ENCODE peak calls at places on chromosomes 3 and 15, in five cellular contexts. One of them, this sample, is unnamed.

GRCh38 chr15:25170113-25170731 is 215.4 kb downstream of the SNRPN start:
- DNase-seq in CD4-positive, alpha-beta T cell: peak
- DNase-seq in Peyer's patch: peak
- DNase-seq in IMR-90: no peak
- DNase-seq in fibroblast of lung: no peak
- DNase-seq in this sample: peak

GRCh38 chr3:149639093-149639486 is 18.7 kb downstream of the WWTR1 start:
- DNase-seq in Peyer's patch: no peak
- DNase-seq in CD4-positive, alpha-beta T cell: no peak
- DNase-seq in fibroblast of lung: no peak
- DNase-seq in IMR-90: no peak
- DNase-seq in this sample: no peak

GRCh38 chr15:93124126-93124525 is 35.1 kb upstream of the RGMA start:
- DNase-seq in Peyer's patch: no peak
- DNase-seq in IMR-90: no peak
- DNase-seq in fibroblast of lung: no peak
- DNase-seq in CD4-positive, alpha-beta T cell: no peak
- DNase-seq in this sample: no peak

GRCh38 chr15:34318277-34319079 is 19.1 kb downstream of the SLC12A6 start:
- DNase-seq in CD4-positive, alpha-beta T cell: no peak
- DNase-seq in IMR-90: peak
- DNase-seq in fibroblast of lung: peak
- DNase-seq in Peyer's patch: peak
- DNase-seq in this sample: no peak

GRCh38 chr15:36472672-36473071 is 106.8 kb upstream of the CDIN1 start:
- DNase-seq in Peyer's patch: no peak
- DNase-seq in IMR-90: peak
- DNase-seq in CD4-positive, alpha-beta T cell: no peak
- DNase-seq in fibroblast of lung: peak
- DNase-seq in this sample: no peak

GRCh38 chr3:138433892-138434275 is 532 bp upstream of the ESYT3 start:
- DNase-seq in Peyer's patch: no peak
- DNase-seq in fibroblast of lung: no peak
- DNase-seq in CD4-positive, alpha-beta T cell: no peak
- DNase-seq in IMR-90: no peak
- DNase-seq in this sample: no peak

GRCh38 chr3:47016934-47017435 is 37.5 kb downstream of the NBEAL2 start:
- DNase-seq in Peyer's patch: peak
- DNase-seq in IMR-90: peak
- DNase-seq in CD4-positive, alpha-beta T cell: peak
- DNase-seq in fibroblast of lung: peak
- DNase-seq in this sample: no peak

GRCh38 chr3:13622356-13622755 is 73.4 kb downstream of the FBLN2 start:
- DNase-seq in fibroblast of lung: no peak
- DNase-seq in IMR-90: no peak
- DNase-seq in CD4-positive, alpha-beta T cell: no peak
- DNase-seq in Peyer's patch: no peak
- DNase-seq in this sample: peak

GRCh38 chr15:64870350-64870749 is 28.6 kb downstream of the PLEKHO2 start:
- DNase-seq in fibroblast of lung: no peak
- DNase-seq in Peyer's patch: no peak
- DNase-seq in IMR-90: no peak
- DNase-seq in CD4-positive, alpha-beta T cell: no peak
- DNase-seq in this sample: no peak

GRCh38 chr3:105365536-105366301 is 990 bp upstream of the ALCAM start:
- DNase-seq in CD4-positive, alpha-beta T cell: no peak
- DNase-seq in Peyer's patch: no peak
- DNase-seq in IMR-90: peak
- DNase-seq in fibroblast of lung: peak
- DNase-seq in this sample: no peak

GRCh38 chr3:12040902-12041301 is 36.7 kb downstream of the SYN2 start:
- DNase-seq in fibroblast of lung: no peak
- DNase-seq in CD4-positive, alpha-beta T cell: no peak
- DNase-seq in IMR-90: no peak
- DNase-seq in Peyer's patch: no peak
- DNase-seq in this sample: peak

GRCh38 chr15:38536201-38536676 is 28.4 kb downstream of the RASGRP1 start:
- DNase-seq in fibroblast of lung: peak
- DNase-seq in IMR-90: peak
- DNase-seq in CD4-positive, alpha-beta T cell: no peak
- DNase-seq in Peyer's patch: no peak
- DNase-seq in this sample: no peak

GRCh38 chr15:34119291-34119690 is 17.4 kb downstream of the PGBD4 start:
- DNase-seq in CD4-positive, alpha-beta T cell: no peak
- DNase-seq in fibroblast of lung: peak
- DNase-seq in IMR-90: no peak
- DNase-seq in Peyer's patch: no peak
- DNase-seq in this sample: no peak

GRCh38 chr3:2958553-2958952 is 151.6 kb downstream of the IL5RA start:
- DNase-seq in CD4-positive, alpha-beta T cell: no peak
- DNase-seq in fibroblast of lung: no peak
- DNase-seq in Peyer's patch: no peak
- DNase-seq in IMR-90: no peak
- DNase-seq in this sample: no peak

GRCh38 chr3:194404365-194405140 is 5.5 kb upstream of the GP5 start:
- DNase-seq in IMR-90: peak
- DNase-seq in CD4-positive, alpha-beta T cell: no peak
- DNase-seq in Peyer's patch: peak
- DNase-seq in fibroblast of lung: peak
- DNase-seq in this sample: no peak

GRCh38 chr3:70531063-70531657 is 218.7 kb upstream of the MDFIC2 start:
- DNase-seq in IMR-90: peak
- DNase-seq in Peyer's patch: no peak
- DNase-seq in CD4-positive, alpha-beta T cell: no peak
- DNase-seq in fibroblast of lung: peak
- DNase-seq in this sample: no peak

GRCh38 chr3:34012102-34012461 is 213.7 kb downstream of the PDCD6IP start:
- DNase-seq in IMR-90: peak
- DNase-seq in CD4-positive, alpha-beta T cell: no peak
- DNase-seq in Peyer's patch: peak
- DNase-seq in fibroblast of lung: peak
- DNase-seq in this sample: no peak

GRCh38 chr3:128569756-128570155 is 76.8 kb upstream of the GATA2 start:
- DNase-seq in Peyer's patch: no peak
- DNase-seq in CD4-positive, alpha-beta T cell: no peak
- DNase-seq in IMR-90: no peak
- DNase-seq in fibroblast of lung: no peak
- DNase-seq in this sample: no peak

GRCh38 chr15:39643747-39644520 is 63.1 kb downstream of the THBS1 start:
- DNase-seq in CD4-positive, alpha-beta T cell: no peak
- DNase-seq in Peyer's patch: no peak
- DNase-seq in fibroblast of lung: no peak
- DNase-seq in IMR-90: no peak
- DNase-seq in this sample: no peak

GRCh38 chr3:78116874-78117273 is 1077.0 kb downstream of the ROBO2 start:
- DNase-seq in fibroblast of lung: peak
- DNase-seq in CD4-positive, alpha-beta T cell: no peak
- DNase-seq in Peyer's patch: no peak
- DNase-seq in IMR-90: no peak
- DNase-seq in this sample: no peak

GRCh38 chr15:54585063-54585462 is 606.8 kb downstream of the UNC13C start:
- DNase-seq in CD4-positive, alpha-beta T cell: no peak
- DNase-seq in fibroblast of lung: no peak
- DNase-seq in IMR-90: no peak
- DNase-seq in Peyer's patch: no peak
- DNase-seq in this sample: no peak

GRCh38 chr3:5185093-5185673 is 2.3 kb upstream of the EDEM1 start:
- DNase-seq in Peyer's patch: no peak
- DNase-seq in fibroblast of lung: no peak
- DNase-seq in IMR-90: no peak
- DNase-seq in CD4-positive, alpha-beta T cell: no peak
- DNase-seq in this sample: no peak
- H3K27ac ChIP-seq in Peyer's patch: no peak
- H3K27ac ChIP-seq in fibroblast of lung: no peak
- H3K27ac ChIP-seq in IMR-90: no peak
- H3K27ac ChIP-seq in CD4-positive, alpha-beta T cell: no peak
- H3K27ac ChIP-seq in this sample: no peak

DNA sequence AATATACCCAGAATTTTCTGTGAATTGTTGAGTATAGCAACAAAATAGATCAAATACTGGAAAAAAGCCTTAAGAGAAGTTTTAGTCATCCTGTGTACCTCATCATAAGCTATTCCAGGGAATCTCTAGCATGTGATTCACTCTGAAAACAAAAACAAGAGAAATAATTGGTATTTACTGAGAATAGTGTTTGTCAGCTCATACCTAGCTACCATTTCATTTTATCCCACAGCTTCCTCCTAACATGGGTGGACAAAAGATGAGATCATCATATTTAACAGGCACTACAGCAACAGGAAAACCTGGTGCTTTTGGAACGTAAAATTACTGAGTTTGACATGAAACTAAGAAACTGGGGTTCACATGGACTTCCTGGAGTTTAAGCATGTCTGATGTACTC is 753.5 kb upstream of the NECTIN3 start:
- DNase-seq in Peyer's patch: no peak
- DNase-seq in fibroblast of lung: peak
- DNase-seq in CD4-positive, alpha-beta T cell: no peak
- DNase-seq in IMR-90: peak
- DNase-seq in this sample: no peak
- TF ChIP-seq CTCF in Peyer's patch: no peak
- TF ChIP-seq CTCF in fibroblast of lung: no peak
- TF ChIP-seq CTCF in CD4-positive, alpha-beta T cell: no peak
- TF ChIP-seq CTCF in IMR-90: no peak
- TF ChIP-seq CTCF in this sample: no peak

GRCh38 chr3:183536238-183536880 is 19.1 kb downstream of the KLHL6 start:
- DNase-seq in IMR-90: no peak
- DNase-seq in CD4-positive, alpha-beta T cell: no peak
- DNase-seq in Peyer's patch: peak
- DNase-seq in fibroblast of lung: no peak
- DNase-seq in this sample: no peak

GRCh38 chr3:183534249-183534648 is 21.3 kb downstream of the KLHL6 start:
- DNase-seq in IMR-90: peak
- DNase-seq in CD4-positive, alpha-beta T cell: no peak
- DNase-seq in Peyer's patch: no peak
- DNase-seq in fibroblast of lung: peak
- DNase-seq in this sample: no peak

GRCh38 chr3:183538475-183538874 is 17.0 kb downstream of the KLHL6 start:
- DNase-seq in CD4-positive, alpha-beta T cell: no peak
- DNase-seq in fibroblast of lung: no peak
- DNase-seq in Peyer's patch: no peak
- DNase-seq in IMR-90: no peak
- DNase-seq in this sample: no peak

GRCh38 chr3:183539821-183540220 is 15.7 kb downstream of the KLHL6 start:
- DNase-seq in Peyer's patch: no peak
- DNase-seq in IMR-90: no peak
- DNase-seq in CD4-positive, alpha-beta T cell: no peak
- DNase-seq in fibroblast of lung: no peak
- DNase-seq in this sample: no peak

GRCh38 chr3:183537295-183537730 is 18.2 kb downstream of the KLHL6 start:
- DNase-seq in fibroblast of lung: peak
- DNase-seq in Peyer's patch: no peak
- DNase-seq in CD4-positive, alpha-beta T cell: no peak
- DNase-seq in IMR-90: peak
- DNase-seq in this sample: no peak
- H3K27ac ChIP-seq in fibroblast of lung: no peak
- H3K27ac ChIP-seq in Peyer's patch: no peak
- H3K27ac ChIP-seq in CD4-positive, alpha-beta T cell: no peak
- H3K27ac ChIP-seq in IMR-90: no peak
- H3K27ac ChIP-seq in this sample: peak

GRCh38 chr3:100577382-100578008 is 31.9 kb upstream of the ADGRG7 start:
- DNase-seq in IMR-90: no peak
- DNase-seq in fibroblast of lung: no peak
- DNase-seq in Peyer's patch: no peak
- DNase-seq in CD4-positive, alpha-beta T cell: no peak
- DNase-seq in this sample: no peak
- TF ChIP-seq CTCF in IMR-90: no peak
- TF ChIP-seq CTCF in fibroblast of lung: no peak
- TF ChIP-seq CTCF in Peyer's patch: no peak
- TF ChIP-seq CTCF in CD4-positive, alpha-beta T cell: no peak
- TF ChIP-seq CTCF in this sample: no peak

GRCh38 chr3:126267169-126267975 is 87.0 kb upstream of the ALDH1L1 start:
- DNase-seq in Peyer's patch: peak
- DNase-seq in IMR-90: peak
- DNase-seq in CD4-positive, alpha-beta T cell: no peak
- DNase-seq in fibroblast of lung: peak
- DNase-seq in this sample: peak
- H3K27ac ChIP-seq in Peyer's patch: peak
- H3K27ac ChIP-seq in IMR-90: peak
- H3K27ac ChIP-seq in CD4-positive, alpha-beta T cell: no peak
- H3K27ac ChIP-seq in fibroblast of lung: peak
- H3K27ac ChIP-seq in this sample: peak